ENCODE peak calls at places on chromosomes 4 and X, in four cellular contexts. Z is kidney epithelial cell, K is H54, N is NCI-H226. E is an unnamed sample.

GRCh38 chrX:25275159-25275558 is 259.4 kb upstream of the ARX start:
- DNase-seq in K (no peak), Z (no peak), N (no peak), E (no peak)

GRCh38 chr4:84568496-84568895 is 14.4 kb upstream of the CDS1 start:
- DNase-seq in K (no peak), N (no peak), Z (no peak), E (no peak)

GRCh38 chrX:31543565-31544125 is 471.8 kb upstream of the FTHL17 start:
- DNase-seq in N (no peak), K (no peak), Z (no peak), E (no peak)

GRCh38 chr4:81137446-81137845 is 77.6 kb downstream of the PRKG2 start:
- DNase-seq in Z (no peak), K (no peak), N (no peak), E (no peak)

GRCh38 chr4:24922988-24923387 is 10.1 kb upstream of the CCDC149 start:
- DNase-seq in Z (no peak), K (no peak), N (no peak), E (no peak)

GRCh38 chrX:102835504-102836146 is 101.4 kb upstream of the RAB40AL start:
- DNase-seq in N (no peak), Z (no peak), K (no peak), E (no peak)

GRCh38 chr4:73139245-73139644 is 69.7 kb upstream of the COX18 start:
- DNase-seq in Z (no peak), K (no peak), N (no peak), E (no peak)

GRCh38 chrX:15946783-15947550 is 92.4 kb upstream of the AP1S2 start:
- DNase-seq in Z (peak), N (peak), K (no peak), E (peak)

GRCh38 chr4:142566243-142566642 is 279.9 kb downstream of the INPP4B start:
- DNase-seq in N (no peak), Z (no peak), K (no peak), E (no peak)

GRCh38 chr4:7985891-7986441 is 46.3 kb upstream of the AFAP1 start:
- DNase-seq in N (no peak), Z (no peak), K (no peak), E (no peak)

GRCh38 chr4:7120341-7120740 is 52.5 kb upstream of the GRPEL1 start:
- DNase-seq in Z (no peak), N (no peak), K (peak), E (no peak)

GRCh38 chr4:54568184-54568583 is 89.6 kb upstream of the KIT start:
- DNase-seq in K (peak), N (peak), Z (no peak), E (no peak)

GRCh38 chr4:134777626-134778025 is 576.0 kb upstream of the PABPC4L start:
- DNase-seq in K (no peak), N (no peak), Z (no peak), E (no peak)

GRCh38 chr4:95231713-95232112 is 317.1 kb downstream of the UNC5C start:
- DNase-seq in N (no peak), K (no peak), Z (no peak), E (no peak)

GRCh38 chr4:83378426-83378825 is 43.8 kb upstream of the HPSE start:
- DNase-seq in N (no peak), Z (no peak), K (no peak), E (no peak)

GRCh38 chr4:52015366-52015765 is 4.8 kb downstream of the LRRC66 start:
- DNase-seq in Z (no peak), N (no peak), K (no peak), E (no peak)

GRCh38 chrX:70434914-70435586 is 9.6 kb upstream of the DLG3 start:
- DNase-seq in N (no peak), Z (no peak), K (no peak), E (no peak)

GRCh38 chrX:9885150-9885549 is 82.0 kb upstream of the CLDN34 start:
- DNase-seq in K (peak), N (no peak), Z (no peak), E (no peak)

GRCh38 chrX:153669174-153669890 is 4.3 kb downstream of the PNCK start:
- DNase-seq in Z (no peak), N (no peak), K (no peak), E (no peak)

GRCh38 chrX:119266364-119266995 is 30.4 kb downstream of the PGRMC1 start:
- DNase-seq in K (peak), N (no peak), Z (no peak), E (no peak)

GRCh38 chr4:39933689-39934590 is 43.8 kb downstream of the PDS5A start:
- DNase-seq in Z (no peak), K (no peak), N (peak), E (no peak)

GRCh38 chr4:38819569-38819968 is 15.0 kb upstream of the TLR1 start:
- DNase-seq in K (no peak), Z (no peak), N (peak), E (peak)

GRCh38 chr4:71406459-71406963 is 67.7 kb downstream of the SLC4A4 start:
- DNase-seq in Z (peak), N (peak), K (no peak), E (peak)

GRCh38 chr4:17561195-17561909 is 15.6 kb upstream of the LAP3 start:
- DNase-seq in K (no peak), Z (no peak), N (no peak), E (peak)

E was measured in foreskin keratinocyte.